ENCODE peak calls at places on chromosomes 11 and 22, in four cellular contexts. I is A673, P is astrocyte of the spinal cord, V is cardiac fibroblast. H is an unnamed sample.

GRCh38 chr22:23258826-23259170 is 78.5 kb downstream of the BCR start:
- DNase-seq in P (no peak), I (no peak), V (no peak), H (no peak)

GRCh38 chr11:20000393-20001134 is 159.7 kb downstream of the DBX1 start:
- DNase-seq in I (no peak), V (no peak), P (no peak), H (no peak)

GRCh38 chr11:15006139-15006759 is 34.1 kb upstream of the CALCA start:
- DNase-seq in V (peak), I (peak), P (peak), H (peak)

GRCh38 chr11:62931501-62932278 is 10.5 kb upstream of the CHRM1 start:
- DNase-seq in P (peak), V (no peak), I (peak), H (no peak)

GRCh38 chr11:36311926-36312592 is 16.0 kb downstream of the PRR5L start:
- DNase-seq in P (no peak), V (no peak), I (no peak), H (peak)

GRCh38 chr11:76236092-76237026 is 30.1 kb upstream of the WNT11 start:
- DNase-seq in V (peak), I (peak), P (no peak), H (peak)

GRCh38 chr11:45920531-45921477 is 1.7 kb upstream of the LARGE2 start:
- DNase-seq in I (no peak), P (no peak), V (no peak), H (no peak)

GRCh38 chr22:41504397-41504796 is 35.5 kb downstream of the ACO2 start:
- DNase-seq in P (no peak), V (peak), I (peak), H (peak)

GRCh38 chr11:128226106-128226716 is 361.1 kb downstream of the ETS1 start:
- DNase-seq in V (no peak), I (no peak), P (no peak), H (no peak)

GRCh38 chr11:67613960-67614715 is 7.4 kb downstream of the NDUFV1 start:
- DNase-seq in P (peak), V (peak), I (peak), H (peak)

GRCh38 chr22:18954941-18955571 is 19.0 kb upstream of the PRODH start:
- DNase-seq in P (no peak), V (no peak), I (no peak), H (no peak)

GRCh38 chr11:69439651-69440464 is 41.6 kb upstream of the LINC01488 start:
- DNase-seq in I (no peak), P (no peak), V (no peak), H (no peak)

GRCh38 chr22:30947821-30948454 is 20.6 kb downstream of the MORC2 start:
- DNase-seq in V (peak), P (peak), I (peak), H (peak)

GRCh38 chr11:15969281-15969680 is 387.1 kb downstream of the SOX6 start:
- DNase-seq in V (peak), I (peak), P (peak), H (peak)

GRCh38 chr11:121106812-121107211 is 5.8 kb downstream of the TECTA start:
- DNase-seq in I (no peak), P (no peak), V (no peak), H (no peak)

GRCh38 chr11:67372993-67373915 is at the start of gene CLCF1:
- DNase-seq in I (no peak), V (peak), P (peak), H (peak)

GRCh38 chr22:37735054-37735453 is 38.2 kb downstream of the TRIOBP start:
- DNase-seq in V (no peak), P (no peak), I (no peak), H (no peak)

GRCh38 chr11:43458486-43458885 is 99.8 kb downstream of the TTC17 start:
- DNase-seq in V (no peak), I (no peak), P (no peak), H (no peak)

GRCh38 chr22:40040927-40041326 is 46.2 kb downstream of the FAM83F start:
- DNase-seq in V (peak), I (peak), P (peak), H (peak)

GRCh38 chr11:130022799-130023198 is 20.2 kb upstream of the PRDM10 start:
- DNase-seq in P (no peak), V (no peak), I (no peak), H (no peak)

GRCh38 chr11:64334764-64335741 is 5.0 kb upstream of the CCDC88B start:
- DNase-seq in I (peak), V (peak), P (peak), H (peak)

GRCh38 chr22:31350410-31350863 is 4.3 kb upstream of the PATZ1 start:
- DNase-seq in V (peak), P (no peak), I (peak), H (no peak)

GRCh38 chr11:62540804-62541671 is 5.6 kb downstream of the AHNAK start:
- DNase-seq in P (no peak), V (no peak), I (no peak), H (no peak)

GRCh38 chr11:69078508-69078907 is 29.8 kb downstream of the TPCN2 start:
- DNase-seq in V (no peak), P (no peak), I (no peak), H (no peak)

GRCh38 chr22:44663256-44663999 is 38.6 kb upstream of the PRR5 start:
- DNase-seq in I (no peak), V (no peak), P (no peak), H (no peak)

GRCh38 chr11:92340839-92341238 is 116.2 kb downstream of the FAT3 start:
- DNase-seq in P (peak), I (peak), V (peak), H (peak)

GRCh38 chr22:19937616-19938473 is 3.7 kb upstream of the COMT start:
- DNase-seq in V (no peak), I (no peak), P (no peak), H (no peak)

GRCh38 chr11:18203723-18204122 is 31.1 kb downstream of the MRGPRX4 start:
- DNase-seq in I (peak), V (peak), P (peak), H (peak)

GRCh38 chr11:120633630-120634374 is 122.3 kb downstream of the GRIK4 start:
- DNase-seq in V (no peak), I (peak), P (no peak), H (no peak)

GRCh38 chr11:82719316-82719715 is 14.3 kb downstream of the FAM181B start:
- DNase-seq in P (no peak), V (no peak), I (no peak), H (no peak)

GRCh38 chr11:128343870-128344269 is 243.5 kb downstream of the ETS1 start:
- DNase-seq in P (no peak), I (no peak), V (no peak), H (peak)

GRCh38 chr11:9651899-9652748 is 11.8 kb upstream of the SWAP70 start:
- DNase-seq in I (no peak), P (no peak), V (no peak), H (no peak)

GRCh38 chr11:114166897-114167323 is 107.4 kb downstream of the ZBTB16 start:
- DNase-seq in V (peak), I (peak), P (peak), H (peak)

GRCh38 chr11:14884667-14885273 is 7.3 kb downstream of the CYP2R1 start:
- DNase-seq in V (no peak), P (no peak), I (no peak), H (no peak)

GRCh38 chr11:112834277-112834755 is 126.9 kb upstream of the NCAM1 start:
- DNase-seq in P (no peak), I (peak), V (no peak), H (no peak)

GRCh38 chr11:118744001-118744400 is 47.0 kb downstream of the DDX6 start:
- DNase-seq in I (peak), V (no peak), P (no peak), H (no peak)

GRCh38 chr11:111602865-111603632 is 800 bp downstream of the SIK2 start:
- DNase-seq in V (peak), P (peak), I (peak), H (peak)

GRCh38 chr22:18980829-18981228 is 44.7 kb upstream of the PRODH start:
- DNase-seq in I (no peak), V (no peak), P (no peak), H (no peak)

GRCh38 chr22:37284807-37285355 is 2.6 kb downstream of the CYTH4 start:
- DNase-seq in V (no peak), P (no peak), I (no peak), H (no peak)

DNA sequence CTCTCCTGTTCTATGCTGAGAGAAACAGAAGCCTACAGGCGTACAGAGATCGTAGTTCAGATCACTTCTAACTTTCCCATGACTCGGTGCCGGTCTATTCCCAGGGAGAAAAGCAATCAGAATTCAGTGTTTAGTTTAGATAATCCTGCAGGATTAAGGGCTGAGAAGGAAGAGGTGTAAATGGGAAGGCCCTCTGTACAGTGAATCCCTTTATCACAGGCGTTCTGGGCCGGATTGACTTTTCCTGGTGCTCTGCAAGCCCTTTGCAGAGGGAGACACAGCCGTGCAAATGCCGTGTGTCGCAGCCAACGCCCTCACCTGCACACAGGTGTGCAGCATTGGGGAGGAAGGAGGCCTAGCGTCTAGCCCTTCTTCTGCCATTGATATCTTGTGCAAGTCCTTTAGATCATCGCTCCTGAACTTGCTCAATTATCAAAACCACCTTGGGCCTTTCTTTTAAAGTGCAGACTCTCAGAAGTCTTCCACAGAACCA is 90.6 kb downstream of the DSCAML1 start:
- DNase-seq in P (no peak), I (no peak), V (no peak), H (no peak)
- H3K4me3 ChIP-seq in P (no peak), I (no peak), V (no peak), H (no peak)

DNA sequence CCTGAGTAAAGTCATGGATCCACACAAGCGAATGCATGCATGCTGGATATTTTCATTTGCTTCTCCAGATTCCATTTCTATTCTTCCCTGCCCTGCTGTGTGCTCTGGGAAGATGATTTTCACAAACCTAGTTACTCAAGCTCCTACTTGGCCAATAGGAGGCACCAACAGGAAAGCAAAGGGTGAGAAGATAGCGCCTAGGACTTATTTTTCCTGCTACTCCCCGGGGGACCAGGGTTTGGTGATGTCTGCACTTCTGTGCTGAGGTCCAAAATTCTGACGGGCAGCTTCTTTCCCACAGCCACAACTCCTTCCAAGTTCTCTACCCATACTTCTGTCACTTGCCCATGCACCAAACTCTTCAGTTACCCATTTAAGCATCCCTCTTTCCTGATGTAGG is 509.3 kb upstream of the TENM4 start:
- DNase-seq in I (no peak), V (no peak), P (no peak), H (no peak)
- H3K4me3 ChIP-seq in I (no peak), V (no peak), P (no peak), H (no peak)

GRCh38 chr11:108593910-108594434 is 404 bp upstream of the EXPH5 start:
- DNase-seq in I (no peak), P (no peak), V (no peak), H (no peak)
- H3K4me3 ChIP-seq in I (peak), P (peak), V (peak), H (peak)

GRCh38 chr11:132943737-132944556 is 588.4 kb downstream of the OPCML start:
- DNase-seq in V (no peak), I (peak), P (no peak), H (no peak)
- H3K4me3 ChIP-seq in V (no peak), I (peak), P (peak), H (no peak)

DNA sequence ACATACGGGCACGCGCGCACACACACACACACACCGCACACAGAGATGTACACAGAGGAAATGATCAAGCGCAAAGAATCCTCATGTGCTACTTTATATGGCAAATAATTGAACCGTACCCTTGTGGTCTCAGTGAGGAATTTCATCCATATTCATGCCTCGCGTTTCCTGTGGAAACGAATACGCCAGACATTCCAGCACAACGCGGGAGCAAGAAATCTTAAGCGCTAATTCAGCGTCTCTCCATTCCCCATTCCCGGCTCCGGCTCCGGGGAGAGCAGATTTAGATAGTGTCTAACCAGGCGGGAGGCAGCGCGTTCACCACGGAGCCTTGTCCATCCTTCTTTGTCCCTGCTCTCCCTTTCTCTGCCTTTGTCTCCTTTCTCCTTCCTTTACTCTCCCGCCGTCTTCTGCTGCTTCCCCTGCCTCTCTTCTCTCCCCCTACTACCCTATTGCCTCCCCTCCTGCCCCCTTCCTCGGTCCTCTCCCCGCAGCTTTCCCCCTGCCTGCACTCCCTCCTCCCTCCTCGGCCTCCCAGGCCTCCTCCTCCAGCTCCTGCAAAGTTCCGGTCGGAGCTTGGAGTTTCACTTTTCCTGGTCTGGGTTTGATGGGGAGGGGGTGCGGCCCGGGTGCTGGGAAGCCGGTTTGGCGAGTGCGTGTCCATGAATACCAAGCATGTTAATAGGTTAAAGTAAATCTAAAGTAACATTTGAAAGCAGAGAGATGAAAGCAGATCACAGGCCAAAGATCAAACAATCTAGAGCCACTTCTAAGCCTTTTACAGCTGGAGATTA is 579.3 kb downstream of the BUD13 start:
- DNase-seq in I (peak), P (peak), V (peak), H (peak)
- H3K4me3 ChIP-seq in I (peak), P (peak), V (peak), H (peak)

GRCh38 chr11:108559904-108560303 is 33.7 kb downstream of the EXPH5 start:
- DNase-seq in P (peak), I (no peak), V (peak), H (peak)

GRCh38 chr11:108561535-108561991 is 32.0 kb downstream of the EXPH5 start:
- DNase-seq in P (peak), I (no peak), V (peak), H (no peak)

GRCh38 chr11:108556019-108556418 is 37.5 kb downstream of the EXPH5 start:
- DNase-seq in I (no peak), P (no peak), V (no peak), H (no peak)

GRCh38 chr11:108558222-108558621 is 35.3 kb downstream of the EXPH5 start:
- DNase-seq in V (no peak), I (no peak), P (no peak), H (no peak)

DNA sequence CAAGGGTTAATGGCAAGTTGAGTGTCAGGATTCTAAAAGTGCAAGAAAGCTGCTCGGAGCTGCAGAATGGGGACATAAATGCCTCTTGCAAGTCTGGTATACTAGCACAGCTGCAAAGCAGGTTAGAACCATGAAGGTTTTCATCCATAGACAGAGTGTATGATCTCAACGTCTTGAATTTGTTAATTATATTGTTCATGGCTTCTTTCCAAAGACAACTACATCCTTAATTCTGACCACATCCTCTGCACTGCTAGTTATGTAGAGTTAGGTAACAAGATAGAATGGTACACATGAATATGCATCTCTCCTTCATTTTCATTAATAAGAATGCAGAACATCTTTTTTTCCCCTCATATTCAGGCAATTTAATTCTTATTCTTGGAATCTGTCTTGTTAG is 34.2 kb downstream of the EXPH5 start:
- DNase-seq in V (peak), P (peak), I (no peak), H (peak)
- H3K4me3 ChIP-seq in V (no peak), P (no peak), I (no peak), H (no peak)

GRCh38 chr22:42960146-42960509 is 54.8 kb downstream of the PACSIN2 start:
- DNase-seq in V (no peak), P (no peak), I (no peak), H (no peak)

GRCh38 chr22:42957544-42957943 is 57.4 kb downstream of the PACSIN2 start:
- DNase-seq in V (no peak), P (no peak), I (no peak), H (no peak)

GRCh38 chr22:42959472-42960145 is 55.3 kb downstream of the PACSIN2 start:
- DNase-seq in V (peak), I (peak), P (peak), H (peak)

GRCh38 chr22:42957958-42958357 is 57.0 kb downstream of the PACSIN2 start:
- DNase-seq in V (no peak), P (no peak), I (no peak), H (no peak)

DNA sequence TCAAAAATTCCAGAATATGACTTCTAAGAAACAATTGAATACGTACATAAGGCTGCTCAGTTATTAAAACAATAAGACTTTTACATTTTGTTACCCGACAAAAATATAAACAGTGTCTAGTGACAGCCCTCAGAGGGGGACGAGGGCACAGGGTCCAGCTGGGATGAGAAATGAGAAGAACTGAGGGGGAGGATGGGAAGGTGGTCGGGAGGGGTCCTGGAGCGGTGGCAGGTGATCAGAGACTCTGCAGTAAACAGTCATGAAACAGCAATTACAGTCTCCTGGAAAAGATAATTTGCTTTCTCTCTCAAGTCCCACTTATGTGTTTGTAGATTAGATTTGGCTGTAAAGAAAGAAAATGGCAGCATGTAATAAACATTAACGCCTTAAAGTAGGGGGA is 56.0 kb downstream of the PACSIN2 start:
- DNase-seq in P (no peak), V (no peak), I (no peak), H (no peak)
- H3K4me3 ChIP-seq in P (no peak), V (no peak), I (no peak), H (no peak)

H was measured in epithelial cell of esophagus.